ENCODE peak calls at places on chromosomes 12 and 14, in ten cellular contexts. D is AG04450; V is CD4-positive, alpha-beta memory T cell; A is lower lobe of right lung; P is BE2C; Z is fibroblast of mammary gland; F is PC-3; W is Jurkat, Clone E6-1; T is suprapubic skin; U is thyroid gland. C is an unnamed sample.

GRCh38 chr14:104974665-104975390 is 3.3 kb downstream of the AHNAK2 start:
- DNase-seq in P (peak), V (no peak), F (no peak), D (no peak), Z (no peak), U (no peak), W (no peak), A (peak), T (peak), C (no peak)

GRCh38 chr12:111298583-111299436 is 70.1 kb downstream of the PHETA1 start:
- DNase-seq in U (peak), P (peak), T (no peak), Z (peak), D (peak), F (peak), A (no peak), V (no peak), W (peak), C (peak)

GRCh38 chr14:77018785-77019184 is 9.7 kb downstream of the IRF2BPL start:
- DNase-seq in V (no peak), P (no peak), T (no peak), F (no peak), W (no peak), U (no peak), A (no peak), D (no peak), Z (no peak), C (no peak)

GRCh38 chr14:102933618-102934231 is 11.3 kb downstream of the AMN start:
- DNase-seq in A (peak), U (no peak), Z (no peak), P (no peak), V (no peak), D (no peak), T (peak), W (no peak), F (no peak), C (no peak)

GRCh38 chr12:106090586-106091411 is 48.0 kb downstream of the NUAK1 start:
- DNase-seq in V (no peak), Z (peak), D (no peak), F (peak), A (no peak), P (no peak), T (no peak), W (no peak), U (no peak), C (no peak)

GRCh38 chr12:95218852-95219171 is 1.2 kb downstream of the VEZT start:
- DNase-seq in P (no peak), T (no peak), Z (peak), W (peak), V (peak), A (no peak), D (no peak), U (peak), F (peak), C (peak)

GRCh38 chr14:55926007-55926406 is 192.2 kb upstream of the PELI2 start:
- DNase-seq in U (no peak), T (no peak), V (no peak), P (no peak), Z (no peak), W (no peak), D (no peak), A (no peak), F (no peak), C (no peak)

GRCh38 chr12:106309671-106310313 is 7.3 kb downstream of the TCP11L2 start:
- DNase-seq in T (no peak), U (no peak), W (no peak), V (no peak), Z (no peak), F (peak), P (no peak), D (peak), A (no peak), C (no peak)

GRCh38 chr14:49619730-49620129 is 696 bp downstream of the RPL36AL start:
- DNase-seq in A (no peak), Z (no peak), P (no peak), U (no peak), T (no peak), F (no peak), V (no peak), D (no peak), W (no peak), C (no peak)

GRCh38 chr14:22929848-22930364 is 730 bp upstream of the PRMT5 start:
- DNase-seq in P (no peak), D (no peak), Z (peak), T (no peak), F (no peak), V (no peak), U (no peak), W (no peak), A (no peak), C (no peak)

GRCh38 chr12:47349770-47350408 is 270.1 kb upstream of the AMIGO2 start:
- DNase-seq in Z (no peak), P (no peak), U (no peak), T (no peak), D (no peak), V (no peak), W (peak), A (no peak), F (no peak), C (no peak)

GRCh38 chr12:55932546-55932919 is 1.6 kb downstream of the DGKA start:
- DNase-seq in F (no peak), Z (peak), D (no peak), W (peak), P (no peak), V (peak), T (no peak), U (no peak), A (no peak), C (peak)

GRCh38 chr12:104049278-104050257 is at the start of gene GLT8D2:
- DNase-seq in W (no peak), T (peak), P (peak), A (peak), U (peak), Z (peak), V (no peak), D (peak), F (peak), C (peak)

GRCh38 chr12:42516573-42516972 is 73.0 kb downstream of the PRICKLE1 start:
- DNase-seq in W (no peak), V (no peak), A (no peak), D (no peak), P (no peak), Z (no peak), F (no peak), T (no peak), U (no peak), C (no peak)

GRCh38 chr12:120225852-120226640 is 25.1 kb upstream of the RPLP0 start:
- DNase-seq in A (peak), U (no peak), V (no peak), D (no peak), Z (no peak), F (no peak), T (no peak), P (no peak), W (no peak), C (peak)

GRCh38 chr12:14774944-14775651 is 28.2 kb downstream of the WBP11 start:
- DNase-seq in W (no peak), P (peak), U (peak), V (peak), D (no peak), F (peak), Z (peak), T (peak), A (peak), C (peak)

GRCh38 chr12:120324841-120325417 is 2.6 kb downstream of the PLA2G1B start:
- DNase-seq in P (no peak), U (no peak), D (no peak), T (no peak), W (no peak), A (no peak), F (no peak), Z (no peak), V (no peak), C (no peak)

GRCh38 chr12:48794870-48795269 is 6.0 kb upstream of the ADCY6 start:
- DNase-seq in F (peak), D (no peak), A (no peak), Z (no peak), U (no peak), T (no peak), V (no peak), W (no peak), P (no peak), C (no peak)

GRCh38 chr14:91383439-91383838 is 34.2 kb downstream of the CCDC88C start:
- DNase-seq in Z (no peak), U (no peak), W (no peak), T (no peak), D (no peak), F (peak), A (peak), V (no peak), P (no peak), C (no peak)

GRCh38 chr12:11622774-11623375 is 26.6 kb upstream of the ETV6 start:
- DNase-seq in A (no peak), Z (no peak), D (no peak), T (no peak), U (no peak), V (no peak), P (no peak), F (peak), W (peak), C (no peak)

GRCh38 chr12:45959728-45960127 is 30.6 kb downstream of the SCAF11 start:
- DNase-seq in P (no peak), F (no peak), D (no peak), U (no peak), W (no peak), A (no peak), Z (no peak), T (no peak), V (no peak), C (no peak)

GRCh38 chr12:15846887-15847286 is 35.3 kb upstream of the STRAP start:
- DNase-seq in V (no peak), T (no peak), A (no peak), P (no peak), Z (peak), F (no peak), U (no peak), D (no peak), W (no peak), C (no peak)

GRCh38 chr12:5429741-5430557 is 2.0 kb upstream of the NTF3 start:
- DNase-seq in D (no peak), V (no peak), T (no peak), U (no peak), Z (no peak), A (no peak), F (no peak), P (no peak), W (no peak), C (no peak)

GRCh38 chr12:5593056-5593455 is 161.1 kb downstream of the NTF3 start:
- DNase-seq in V (no peak), D (no peak), A (no peak), W (no peak), T (no peak), F (no peak), P (no peak), Z (no peak), U (no peak), C (no peak)

GRCh38 chr12:130225347-130225746 is 63.1 kb downstream of the FZD10 start:
- DNase-seq in T (no peak), P (no peak), U (no peak), D (no peak), W (no peak), V (no peak), A (no peak), Z (no peak), F (no peak), C (no peak)

GRCh38 chr14:80047761-80048160 is 163.5 kb downstream of the DIO2 start:
- DNase-seq in D (no peak), W (no peak), Z (no peak), F (no peak), V (no peak), A (no peak), T (no peak), P (no peak), U (no peak), C (no peak)

GRCh38 chr12:89779090-89779489 is 70.5 kb upstream of the ATP2B1 start:
- DNase-seq in W (no peak), P (no peak), U (no peak), D (no peak), A (no peak), F (peak), T (no peak), Z (no peak), V (no peak), C (no peak)

GRCh38 chr14:88154321-88154720 is 149.4 kb downstream of the GPR65 start:
- DNase-seq in W (peak), P (no peak), V (no peak), D (no peak), F (no peak), A (no peak), T (no peak), U (no peak), Z (no peak), C (no peak)

GRCh38 chr14:37595809-37596595 is 573 bp downstream of the TTC6 start:
- DNase-seq in W (no peak), D (no peak), A (peak), P (peak), U (no peak), Z (peak), V (peak), F (peak), T (no peak), C (peak)

GRCh38 chr12:92505373-92506340 is 197.1 kb upstream of the PLEKHG7 start:
- DNase-seq in U (peak), Z (peak), D (no peak), T (peak), V (peak), F (no peak), W (no peak), P (no peak), A (peak), C (peak)

GRCh38 chr12:115485503-115485902 is 792.0 kb downstream of the MED13L start:
- DNase-seq in Z (no peak), U (no peak), V (no peak), A (no peak), D (no peak), F (no peak), W (no peak), P (no peak), T (no peak), C (no peak)

GRCh38 chr14:69475194-69475818 is 9.2 kb upstream of the PLEKHD1 start:
- DNase-seq in Z (peak), D (no peak), U (peak), F (peak), A (no peak), P (no peak), V (no peak), W (peak), T (no peak), C (no peak)

GRCh38 chr14:94663965-94664704 is 51.9 kb downstream of the SERPINA3 start:
- DNase-seq in V (no peak), D (no peak), P (no peak), F (no peak), A (no peak), T (no peak), W (no peak), U (no peak), Z (no peak), C (no peak)

GRCh38 chr12:75087656-75088055 is 122.0 kb downstream of the KCNC2 start:
- DNase-seq in T (no peak), P (no peak), A (no peak), Z (peak), W (no peak), F (peak), V (no peak), U (no peak), D (no peak), C (no peak)

GRCh38 chr12:57223191-57224165 is 6.0 kb upstream of the SHMT2 start:
- DNase-seq in V (no peak), P (no peak), A (no peak), U (no peak), T (no peak), D (no peak), W (no peak), Z (no peak), F (no peak), C (no peak)

GRCh38 chr14:101808020-101808641 is 46.6 kb downstream of the PPP2R5C start:
- DNase-seq in U (no peak), D (no peak), Z (peak), V (no peak), W (no peak), T (no peak), A (no peak), P (peak), F (no peak), C (no peak)

GRCh38 chr12:31833541-31833840 is 104.7 kb upstream of the AMN1 start:
- DNase-seq in Z (peak), T (no peak), P (no peak), A (no peak), W (no peak), V (no peak), F (peak), D (no peak), U (no peak), C (no peak)

GRCh38 chr12:47039756-47040155 is 39.7 kb upstream of the PCED1B start:
- DNase-seq in P (no peak), D (no peak), U (no peak), Z (no peak), V (no peak), A (no peak), W (no peak), T (no peak), F (no peak), C (no peak)

DNA sequence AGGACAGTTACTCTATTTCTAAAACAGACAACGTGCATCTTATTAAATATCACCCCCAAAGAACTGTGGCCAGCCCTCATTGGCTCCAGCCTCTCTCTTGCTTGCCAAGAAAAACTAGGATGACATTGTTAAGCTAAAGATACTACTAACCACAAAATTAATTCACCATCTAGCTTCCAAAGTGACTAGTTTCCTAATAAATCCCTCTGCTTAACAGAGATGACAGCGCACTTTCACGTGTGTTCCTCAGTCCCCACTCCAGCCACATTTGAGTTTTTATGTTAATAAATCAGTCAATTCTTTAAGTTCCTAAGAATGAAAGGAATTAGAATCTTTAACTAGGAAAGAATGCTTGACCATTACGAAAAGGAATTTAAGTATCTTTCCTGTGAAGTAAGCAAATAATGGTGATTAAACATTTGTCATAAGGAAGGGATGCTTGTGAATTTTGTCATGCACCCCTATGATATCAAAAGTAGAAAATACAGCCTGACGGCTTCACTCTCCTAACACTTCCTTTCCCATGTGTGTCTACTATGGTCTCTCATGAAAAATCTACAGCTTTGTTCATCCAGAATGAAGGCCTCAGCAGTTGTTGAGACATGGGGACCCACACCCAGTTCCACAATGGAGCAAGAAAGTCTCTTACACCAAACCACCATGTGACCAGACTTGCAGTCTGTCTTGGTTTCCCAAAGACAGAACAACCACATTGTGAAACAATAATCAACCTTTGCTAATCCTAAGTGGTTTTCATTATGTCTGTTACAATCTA is 8.1 kb downstream of the CORO1C start:
- DNase-seq in F (peak), P (no peak), A (no peak), D (peak), U (no peak), W (no peak), Z (peak), T (no peak), V (no peak), C (no peak)
- H3K4me3 ChIP-seq in F (peak), P (no peak), A (no peak), D (peak), U (no peak), W (no peak), Z (no peak), T (no peak), V (no peak), C (no peak)

DNA sequence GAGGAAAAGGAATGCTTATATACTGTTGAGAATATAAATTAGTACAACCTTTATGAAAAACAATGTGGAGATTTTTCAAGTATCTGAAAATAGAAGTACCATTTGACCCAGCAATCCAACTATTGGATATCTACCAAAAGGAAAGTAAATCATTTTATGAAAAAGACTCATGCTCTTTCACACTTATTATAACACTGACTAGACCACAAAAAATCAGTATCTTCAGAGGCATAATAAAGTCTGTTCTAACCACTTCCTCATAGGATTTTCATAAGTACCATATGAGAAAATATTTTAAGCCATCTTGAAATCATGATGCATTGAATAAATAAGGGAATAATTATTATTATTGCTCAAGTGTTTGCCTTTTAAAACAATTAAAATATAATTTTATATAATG is 90.8 kb downstream of the SLCO1B1 start:
- DNase-seq in A (no peak), W (no peak), U (no peak), Z (no peak), P (no peak), D (no peak), T (no peak), F (no peak), V (no peak), C (no peak)
- H3K4me3 ChIP-seq in A (no peak), W (no peak), U (no peak), Z (no peak), P (no peak), D (no peak), T (no peak), F (no peak), V (no peak), C (no peak)

GRCh38 chr14:59363545-59364226 is 101.5 kb downstream of the GPR135 start:
- DNase-seq in U (no peak), T (no peak), Z (peak), D (no peak), W (no peak), V (no peak), A (no peak), F (peak), P (no peak), C (no peak)
- H3K4me3 ChIP-seq in U (no peak), T (peak), Z (peak), D (no peak), W (no peak), V (no peak), A (no peak), F (peak), P (no peak), C (no peak)

GRCh38 chr12:25126086-25126485 is 68.9 kb downstream of the DNAI7 start:
- DNase-seq in W (no peak), V (no peak), U (no peak), P (no peak), A (no peak), Z (no peak), T (no peak), F (no peak), D (no peak), C (no peak)
- H3K4me3 ChIP-seq in W (no peak), V (no peak), U (no peak), P (no peak), A (no peak), Z (no peak), T (no peak), F (no peak), D (no peak), C (no peak)

DNA sequence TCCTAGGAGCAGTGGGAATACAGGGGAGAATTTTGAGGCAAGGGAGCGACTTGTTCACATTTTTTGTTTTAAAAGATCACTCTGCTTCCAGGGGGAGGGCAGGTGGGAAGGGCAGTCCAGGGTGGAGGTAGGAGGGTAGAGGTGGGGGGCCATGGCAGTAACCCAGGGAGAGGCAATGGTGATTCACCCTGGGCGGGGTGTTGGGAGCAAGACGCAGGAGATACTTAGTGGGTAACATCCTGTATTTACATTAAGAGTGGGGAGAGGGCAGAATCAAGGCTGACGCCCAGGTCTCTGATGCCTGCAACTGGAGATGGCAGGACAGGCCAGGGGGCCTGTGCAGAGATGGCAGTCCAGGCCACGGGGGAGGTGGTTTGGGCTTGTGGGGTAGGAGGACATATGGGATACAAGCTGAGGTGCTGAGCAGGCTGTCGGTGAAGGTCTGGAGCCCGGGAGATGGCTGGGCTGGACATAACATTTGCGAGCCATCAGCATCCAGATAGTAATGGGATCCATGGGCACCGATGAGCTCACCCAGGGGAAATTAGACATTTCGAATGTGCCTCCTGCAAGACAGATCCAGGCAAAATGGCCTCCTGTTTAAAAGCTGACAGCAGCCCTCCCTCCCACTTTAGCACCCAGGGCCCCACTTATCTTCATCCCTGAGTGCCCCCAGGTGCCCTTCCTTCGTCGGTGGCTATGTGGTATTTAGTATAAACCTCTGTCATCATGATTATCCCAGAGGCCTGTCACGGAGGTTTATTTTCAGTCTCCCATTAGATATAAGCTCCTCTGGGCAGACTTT is 9.3 kb downstream of the EML1 start:
- DNase-seq in T (peak), F (peak), D (no peak), V (no peak), Z (peak), W (no peak), P (no peak), U (no peak), A (no peak), C (no peak)
- H3K4me3 ChIP-seq in T (no peak), F (no peak), D (no peak), V (no peak), Z (no peak), W (no peak), P (no peak), U (no peak), A (no peak), C (no peak)

GRCh38 chr12:123984903-123985302 is 11.9 kb downstream of the ZNF664 start:
- DNase-seq in Z (no peak), F (no peak), A (no peak), D (no peak), U (no peak), W (no peak), P (no peak), V (no peak), T (no peak), C (no peak)
- H3K4me3 ChIP-seq in Z (no peak), F (no peak), A (no peak), D (no peak), U (no peak), W (no peak), P (no peak), V (no peak), T (no peak), C (no peak)

GRCh38 chr12:81084848-81085350 is 7.0 kb downstream of the ACSS3 start:
- DNase-seq in D (no peak), W (no peak), F (no peak), P (no peak), Z (no peak), U (no peak), V (no peak), T (no peak), A (no peak), C (no peak)
- H3K4me3 ChIP-seq in D (no peak), W (no peak), F (no peak), P (no peak), Z (no peak), U (no peak), V (no peak), T (no peak), A (no peak), C (no peak)

C was measured in CD8-positive, alpha-beta T cell.